ENCODE peak calls at places on chromosomes 4 and X, in nine cellular contexts. K is lower leg skin, H is BJ, L is fibroblast of mammary gland, F is dorsolateral prefrontal cortex, O is endodermal cell, P is pancreas, E is H1, W is fibroblast of lung. C is an unnamed sample.

GRCh38 chr4:23733911-23734458 is 155.9 kb downstream of the PPARGC1A start:
- DNase-seq in K (no peak), H (no peak), L (no peak), F (no peak), O (no peak), P (no peak), E (no peak), W (no peak), C (no peak)

GRCh38 chrX:16594490-16594889 is 55.5 kb upstream of the S100G start:
- DNase-seq in K (no peak), H (no peak), L (no peak), F (no peak), O (no peak), P (no peak), E (no peak), W (no peak), C (no peak)

GRCh38 chr4:13821522-13821921 is 194.0 kb upstream of the BOD1L1 start:
- DNase-seq in K (no peak), H (no peak), L (peak), F (no peak), O (peak), P (no peak), E (peak), W (no peak), C (no peak)

GRCh38 chrX:154541589-154541895 is 5.1 kb downstream of the G6PD start:
- DNase-seq in K (no peak), H (no peak), L (no peak), F (no peak), O (no peak), P (no peak), E (no peak), W (no peak), C (no peak)

GRCh38 chrX:32745323-32745722 is 466.0 kb downstream of the DMD start:
- DNase-seq in K (no peak), H (no peak), L (no peak), F (no peak), O (no peak), P (no peak), E (no peak), W (no peak), C (no peak)

GRCh38 chr4:100049872-100050271 is 99.8 kb upstream of the H2AZ1 start:
- DNase-seq in K (no peak), H (no peak), L (no peak), F (no peak), O (no peak), P (no peak), E (no peak), W (peak), C (no peak)

GRCh38 chrX:40083120-40083978 is 14.4 kb downstream of the BCOR start:
- DNase-seq in K (no peak), H (no peak), L (no peak), F (no peak), O (peak), P (peak), E (peak), W (no peak), C (no peak)

GRCh38 chrX:333611-334311 is 15.2 kb upstream of the GTPBP6 start:
- DNase-seq in K (no peak), H (no peak), L (no peak), F (no peak), O (no peak), P (no peak), E (no peak), W (no peak), C (no peak)

GRCh38 chr4:128868758-128869157 is 59.3 kb downstream of the JADE1 start:
- DNase-seq in K (no peak), H (no peak), L (peak), F (no peak), O (no peak), P (no peak), E (peak), W (peak), C (no peak)

GRCh38 chr4:37662306-37662705 is 23.9 kb downstream of the RELL1 start:
- DNase-seq in K (no peak), H (no peak), L (no peak), F (no peak), O (no peak), P (no peak), E (no peak), W (no peak), C (no peak)

GRCh38 chr4:5619913-5620625 is 88.3 kb downstream of the EVC2 start:
- DNase-seq in K (no peak), H (no peak), L (peak), F (no peak), O (no peak), P (no peak), E (no peak), W (no peak), C (no peak)

GRCh38 chr4:113945906-113946305 is 33.5 kb downstream of the ARSJ start:
- DNase-seq in K (no peak), H (no peak), L (peak), F (no peak), O (no peak), P (no peak), E (no peak), W (peak), C (no peak)

GRCh38 chrX:45517090-45517973 is 316.7 kb upstream of the DIPK2B start:
- DNase-seq in K (no peak), H (no peak), L (peak), F (no peak), O (no peak), P (no peak), E (no peak), W (peak), C (no peak)

GRCh38 chr4:143391261-143391660 is 54.6 kb downstream of the GAB1 start:
- DNase-seq in K (no peak), H (no peak), L (no peak), F (no peak), O (no peak), P (no peak), E (no peak), W (no peak), C (no peak)

GRCh38 chr4:114384629-114385028 is 214.0 kb upstream of the UGT8 start:
- DNase-seq in K (no peak), H (no peak), L (peak), F (no peak), O (no peak), P (no peak), E (no peak), W (peak), C (peak)

GRCh38 chr4:118033148-118034060 is 882 bp upstream of the NDST3 start:
- DNase-seq in K (no peak), H (no peak), L (peak), F (peak), O (peak), P (peak), E (peak), W (peak), C (no peak)

GRCh38 chr4:156676116-156676851 is 295.3 kb downstream of the PDGFC start:
- DNase-seq in K (no peak), H (no peak), L (no peak), F (no peak), O (no peak), P (no peak), E (no peak), W (peak), C (no peak)

GRCh38 chr4:94588900-94589693 is 137.4 kb downstream of the PDLIM5 start:
- DNase-seq in K (no peak), H (peak), L (peak), F (no peak), O (no peak), P (no peak), E (no peak), W (peak), C (no peak)

GRCh38 chr4:148289740-148290139 is 152.5 kb downstream of the NR3C2 start:
- DNase-seq in K (no peak), H (no peak), L (no peak), F (no peak), O (no peak), P (no peak), E (no peak), W (no peak), C (no peak)

GRCh38 chr4:55303818-55304217 is 42.2 kb upstream of the SRD5A3 start:
- DNase-seq in K (no peak), H (peak), L (peak), F (no peak), O (no peak), P (no peak), E (no peak), W (peak), C (no peak)

GRCh38 chr4:143437937-143438336 is 75.6 kb upstream of the SMARCA5 start:
- DNase-seq in K (no peak), H (no peak), L (no peak), F (no peak), O (no peak), P (no peak), E (no peak), W (no peak), C (no peak)

GRCh38 chr4:73740353-73740778 is at the start of gene CXCL8:
- DNase-seq in K (peak), H (no peak), L (peak), F (peak), O (no peak), P (peak), E (no peak), W (peak), C (peak)

GRCh38 chr4:73902038-73902637 is 32.9 kb downstream of the CXCL1 start:
- DNase-seq in K (no peak), H (no peak), L (peak), F (no peak), O (no peak), P (no peak), E (no peak), W (peak), C (no peak)

GRCh38 chrX:9525511-9526248 is 60.8 kb downstream of the TBL1X start:
- DNase-seq in K (no peak), H (no peak), L (no peak), F (no peak), O (no peak), P (no peak), E (no peak), W (peak), C (no peak)

GRCh38 chr4:7906171-7906581 is 33.5 kb downstream of the AFAP1 start:
- DNase-seq in K (no peak), H (no peak), L (peak), F (no peak), O (no peak), P (no peak), E (no peak), W (peak), C (no peak)

DNA sequence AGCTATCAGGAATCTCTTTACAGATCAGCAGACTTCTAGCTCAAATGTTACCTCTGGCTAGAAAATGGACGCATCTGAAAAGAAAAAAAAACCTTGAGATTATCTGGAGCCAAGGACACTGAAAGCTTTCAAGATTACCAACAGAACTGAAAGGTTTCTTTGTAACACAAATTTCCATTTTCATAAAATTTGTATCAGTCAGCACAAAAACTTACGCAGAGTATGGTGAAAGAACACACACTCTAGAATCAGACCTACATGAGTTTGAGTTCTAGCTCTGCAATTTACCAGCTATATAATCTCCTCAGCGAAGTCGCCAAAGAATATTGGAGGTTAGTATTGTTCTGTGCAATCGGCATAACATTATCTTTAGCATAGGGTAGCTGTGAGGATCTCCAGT is 1.8 kb downstream of the TAB3 start:
- DNase-seq in K (no peak), H (no peak), L (no peak), F (no peak), O (no peak), P (no peak), E (no peak), W (no peak), C (no peak)
- H3K4me3 ChIP-seq in K (no peak), H (no peak), L (no peak), F (peak), O (peak), P (peak), E (no peak), W (no peak), C (peak)

DNA sequence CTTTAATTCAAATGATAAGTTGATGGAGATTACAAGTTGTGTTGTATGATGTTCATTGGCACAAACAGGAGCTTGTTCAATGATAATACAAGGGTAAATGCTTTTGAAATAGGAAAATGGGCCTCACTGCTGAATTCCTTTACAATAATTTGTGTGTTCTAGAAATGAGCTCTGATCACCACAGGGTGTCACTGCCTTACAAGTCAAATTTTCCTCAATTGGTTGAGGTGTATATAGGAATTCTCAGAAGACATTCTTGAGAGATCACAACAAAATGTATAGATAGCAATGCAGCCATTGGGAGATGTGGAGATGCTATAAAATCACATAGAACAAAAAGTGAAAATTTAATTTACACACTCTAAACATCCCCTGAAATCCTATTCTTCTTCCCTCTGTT is 49.6 kb downstream of the KLF8 start:
- DNase-seq in K (no peak), H (no peak), L (peak), F (no peak), O (no peak), P (no peak), E (no peak), W (no peak), C (peak)
- TF ChIP-seq CTCF in K (no peak), H (peak), L (peak), F (peak), O (peak), P (no peak), E (no peak), W (peak), C (peak)

DNA sequence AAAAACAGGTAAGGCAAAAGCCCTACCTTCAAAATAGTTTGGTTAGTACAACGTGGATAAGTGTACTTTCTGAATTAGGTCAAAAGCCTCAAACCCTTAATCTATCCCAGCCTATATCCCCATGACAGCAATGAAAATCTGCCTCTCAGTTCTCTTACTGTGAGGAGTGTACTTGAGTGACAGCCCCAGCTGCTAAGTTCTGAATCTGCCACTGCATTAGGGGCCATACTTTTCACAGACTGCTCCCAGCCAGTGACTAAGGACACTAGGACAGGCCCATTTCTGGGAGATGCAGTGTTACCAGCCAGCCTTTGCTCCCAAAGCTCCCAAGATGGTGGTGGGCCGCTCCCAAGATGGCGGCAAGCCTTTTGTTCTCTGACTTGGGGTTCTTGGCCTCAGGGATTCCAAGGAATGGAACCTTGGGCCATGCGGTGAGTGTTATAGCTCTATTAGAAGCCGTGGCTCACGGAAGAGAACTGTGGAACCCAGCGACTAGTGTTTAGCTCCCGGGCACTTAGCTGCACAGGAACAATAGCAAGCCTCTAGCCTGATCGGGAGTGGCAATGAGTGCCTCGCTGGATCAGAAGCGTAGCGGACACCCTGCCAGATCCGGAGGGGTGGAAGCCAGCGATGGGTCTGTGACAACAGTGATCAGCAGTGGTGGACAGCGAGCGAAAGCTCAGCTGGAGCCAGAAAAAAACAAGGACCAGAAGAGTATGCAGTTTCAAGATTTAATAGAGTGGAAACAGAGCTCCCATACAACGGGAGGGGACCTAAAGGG is 175.6 kb upstream of the NRK start:
- DNase-seq in K (no peak), H (no peak), L (no peak), F (no peak), O (no peak), P (no peak), E (no peak), W (no peak), C (no peak)
- H3K4me3 ChIP-seq in K (no peak), H (no peak), L (no peak), F (no peak), O (no peak), P (no peak), E (no peak), W (no peak), C (no peak)

GRCh38 chr4:107046261-107046660 is 10.1 kb upstream of the DKK2 start:
- DNase-seq in K (no peak), H (no peak), L (no peak), F (no peak), O (no peak), P (no peak), E (no peak), W (no peak), C (no peak)

GRCh38 chr4:107044170-107044569 is 8.1 kb upstream of the DKK2 start:
- DNase-seq in K (no peak), H (no peak), L (peak), F (no peak), O (peak), P (no peak), E (no peak), W (no peak), C (peak)
- TF ChIP-seq CTCF in K (no peak), H (peak), L (peak), F (no peak), O (peak), P (no peak), E (no peak), W (peak), C (peak)

GRCh38 chr4:10114607-10115006 is 2.0 kb downstream of the WDR1 start:
- DNase-seq in K (no peak), H (no peak), L (no peak), F (no peak), O (peak), P (no peak), E (no peak), W (no peak), C (no peak)
- H3K4me3 ChIP-seq in K (no peak), H (peak), L (peak), F (peak), O (peak), P (no peak), E (peak), W (peak), C (no peak)

GRCh38 chr4:80361329-80361900 is 25.9 kb downstream of the CFAP299 start:
- DNase-seq in K (no peak), H (no peak), L (peak), F (no peak), O (no peak), P (no peak), E (no peak), W (peak), C (peak)
- TF ChIP-seq CTCF in K (no peak), H (peak), L (peak), F (peak), O (peak), P (peak), E (no peak), W (peak), C (peak)

DNA sequence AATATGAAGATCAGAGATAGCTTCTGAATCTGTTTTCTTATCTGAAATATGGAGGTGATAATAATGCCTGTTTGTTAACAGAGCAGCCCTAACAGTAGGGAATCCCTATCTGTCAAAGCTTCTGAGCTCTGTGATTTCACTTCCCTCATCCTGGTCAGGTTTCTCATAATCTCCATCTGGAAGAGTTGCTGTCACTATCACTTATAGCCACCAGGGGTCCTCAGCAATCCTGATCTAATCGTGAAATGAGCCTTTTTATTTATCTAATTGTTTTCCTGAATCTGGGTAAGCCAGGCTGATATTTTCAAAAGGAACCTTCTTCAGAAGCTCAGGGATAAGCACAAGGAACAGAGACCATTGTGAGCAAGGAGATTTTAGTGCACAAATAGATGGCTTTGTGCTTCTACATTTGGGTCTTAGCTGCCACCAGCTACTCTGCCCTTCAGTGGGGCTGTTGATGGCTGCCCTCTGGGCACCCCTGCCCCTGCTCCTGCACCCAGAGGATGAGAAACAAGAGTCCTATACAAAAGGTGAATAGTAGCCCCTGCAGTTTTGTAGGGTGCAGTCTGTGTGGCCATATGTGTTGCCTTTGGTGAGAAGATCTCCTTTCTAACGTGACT is 196.4 kb upstream of the RADX start:
- DNase-seq in K (no peak), H (no peak), L (peak), F (peak), O (peak), P (no peak), E (no peak), W (peak), C (no peak)
- H3K4me3 ChIP-seq in K (no peak), H (no peak), L (no peak), F (no peak), O (no peak), P (no peak), E (no peak), W (no peak), C (no peak)

C was measured in LNCaP clone FGC.